ENCODE peak calls at places on chromosomes 5 and 9, in ten cellular contexts. One of them, this sample, is unnamed.

GRCh38 chr5:73596705-73597328 is 29.2 kb upstream of the ARHGEF28 start:
- DNase-seq in stimulated activated naive CD8-positive, alpha-beta T cell treated with anti-CD3 and anti-CD28 coated beads, Interleukin-15, amount 100 ng/mL, for 72 hours: no peak
- DNase-seq in brain microvascular endothelial cell: peak
- DNase-seq in mesenteric fat pad: no peak
- DNase-seq in psoas muscle: no peak
- DNase-seq in GM10248: no peak
- DNase-seq in OCI-M1: peak
- DNase-seq in non-pigmented ciliary epithelial cell: no peak
- DNase-seq in HFFc6: peak
- DNase-seq in stimulated activated CD4-positive, alpha-beta T cell treated with anti-CD3 and anti-CD28 coated beads, Interleukin-12 subunit alpha, Interleukin-12 subunit beta, amount 100 ng/mL, for 24 hours: no peak
- DNase-seq in this sample: no peak

GRCh38 chr5:15117691-15118090 is 246.1 kb upstream of the ANKH start:
- DNase-seq in stimulated activated naive CD8-positive, alpha-beta T cell treated with anti-CD3 and anti-CD28 coated beads, Interleukin-15, amount 100 ng/mL, for 72 hours: no peak
- DNase-seq in brain microvascular endothelial cell: no peak
- DNase-seq in mesenteric fat pad: no peak
- DNase-seq in psoas muscle: no peak
- DNase-seq in GM10248: no peak
- DNase-seq in OCI-M1: no peak
- DNase-seq in non-pigmented ciliary epithelial cell: no peak
- DNase-seq in HFFc6: no peak
- DNase-seq in stimulated activated CD4-positive, alpha-beta T cell treated with anti-CD3 and anti-CD28 coated beads, Interleukin-12 subunit alpha, Interleukin-12 subunit beta, amount 100 ng/mL, for 24 hours: no peak
- DNase-seq in this sample: no peak

GRCh38 chr9:84670106-84670800 is 724 bp downstream of the NTRK2 start:
- DNase-seq in stimulated activated naive CD8-positive, alpha-beta T cell treated with anti-CD3 and anti-CD28 coated beads, Interleukin-15, amount 100 ng/mL, for 72 hours: no peak
- DNase-seq in brain microvascular endothelial cell: no peak
- DNase-seq in mesenteric fat pad: no peak
- DNase-seq in psoas muscle: no peak
- DNase-seq in GM10248: peak
- DNase-seq in OCI-M1: no peak
- DNase-seq in non-pigmented ciliary epithelial cell: no peak
- DNase-seq in HFFc6: no peak
- DNase-seq in stimulated activated CD4-positive, alpha-beta T cell treated with anti-CD3 and anti-CD28 coated beads, Interleukin-12 subunit alpha, Interleukin-12 subunit beta, amount 100 ng/mL, for 24 hours: no peak
- DNase-seq in this sample: no peak

GRCh38 chr9:38388283-38389223 is 3.9 kb upstream of the ALDH1B1 start:
- DNase-seq in stimulated activated naive CD8-positive, alpha-beta T cell treated with anti-CD3 and anti-CD28 coated beads, Interleukin-15, amount 100 ng/mL, for 72 hours: no peak
- DNase-seq in brain microvascular endothelial cell: no peak
- DNase-seq in mesenteric fat pad: peak
- DNase-seq in psoas muscle: peak
- DNase-seq in GM10248: no peak
- DNase-seq in OCI-M1: no peak
- DNase-seq in non-pigmented ciliary epithelial cell: no peak
- DNase-seq in HFFc6: no peak
- DNase-seq in stimulated activated CD4-positive, alpha-beta T cell treated with anti-CD3 and anti-CD28 coated beads, Interleukin-12 subunit alpha, Interleukin-12 subunit beta, amount 100 ng/mL, for 24 hours: no peak
- DNase-seq in this sample: no peak

GRCh38 chr5:150670275-150670960 is 9.4 kb downstream of the MYOZ3 start:
- DNase-seq in stimulated activated naive CD8-positive, alpha-beta T cell treated with anti-CD3 and anti-CD28 coated beads, Interleukin-15, amount 100 ng/mL, for 72 hours: no peak
- DNase-seq in brain microvascular endothelial cell: no peak
- DNase-seq in mesenteric fat pad: no peak
- DNase-seq in psoas muscle: no peak
- DNase-seq in GM10248: no peak
- DNase-seq in OCI-M1: no peak
- DNase-seq in non-pigmented ciliary epithelial cell: no peak
- DNase-seq in HFFc6: no peak
- DNase-seq in stimulated activated CD4-positive, alpha-beta T cell treated with anti-CD3 and anti-CD28 coated beads, Interleukin-12 subunit alpha, Interleukin-12 subunit beta, amount 100 ng/mL, for 24 hours: no peak
- DNase-seq in this sample: no peak

GRCh38 chr5:173327948-173328895 is at the start of gene STC2:
- DNase-seq in stimulated activated naive CD8-positive, alpha-beta T cell treated with anti-CD3 and anti-CD28 coated beads, Interleukin-15, amount 100 ng/mL, for 72 hours: peak
- DNase-seq in brain microvascular endothelial cell: peak
- DNase-seq in mesenteric fat pad: no peak
- DNase-seq in psoas muscle: peak
- DNase-seq in GM10248: peak
- DNase-seq in OCI-M1: peak
- DNase-seq in non-pigmented ciliary epithelial cell: no peak
- DNase-seq in HFFc6: peak
- DNase-seq in stimulated activated CD4-positive, alpha-beta T cell treated with anti-CD3 and anti-CD28 coated beads, Interleukin-12 subunit alpha, Interleukin-12 subunit beta, amount 100 ng/mL, for 24 hours: no peak
- DNase-seq in this sample: peak

GRCh38 chr9:109903515-109904138 is 123.6 kb downstream of the PALM2AKAP2 start:
- DNase-seq in stimulated activated naive CD8-positive, alpha-beta T cell treated with anti-CD3 and anti-CD28 coated beads, Interleukin-15, amount 100 ng/mL, for 72 hours: peak
- DNase-seq in brain microvascular endothelial cell: peak
- DNase-seq in mesenteric fat pad: no peak
- DNase-seq in psoas muscle: peak
- DNase-seq in GM10248: peak
- DNase-seq in OCI-M1: peak
- DNase-seq in non-pigmented ciliary epithelial cell: no peak
- DNase-seq in HFFc6: peak
- DNase-seq in stimulated activated CD4-positive, alpha-beta T cell treated with anti-CD3 and anti-CD28 coated beads, Interleukin-12 subunit alpha, Interleukin-12 subunit beta, amount 100 ng/mL, for 24 hours: peak
- DNase-seq in this sample: peak

GRCh38 chr9:136960212-136960937 is 8.3 kb downstream of the LCN12 start:
- DNase-seq in stimulated activated naive CD8-positive, alpha-beta T cell treated with anti-CD3 and anti-CD28 coated beads, Interleukin-15, amount 100 ng/mL, for 72 hours: no peak
- DNase-seq in brain microvascular endothelial cell: no peak
- DNase-seq in mesenteric fat pad: no peak
- DNase-seq in psoas muscle: no peak
- DNase-seq in GM10248: no peak
- DNase-seq in OCI-M1: no peak
- DNase-seq in non-pigmented ciliary epithelial cell: no peak
- DNase-seq in HFFc6: no peak
- DNase-seq in stimulated activated CD4-positive, alpha-beta T cell treated with anti-CD3 and anti-CD28 coated beads, Interleukin-12 subunit alpha, Interleukin-12 subunit beta, amount 100 ng/mL, for 24 hours: no peak
- DNase-seq in this sample: no peak

GRCh38 chr5:143161893-143162520 is 241.5 kb downstream of the NR3C1 start:
- DNase-seq in stimulated activated naive CD8-positive, alpha-beta T cell treated with anti-CD3 and anti-CD28 coated beads, Interleukin-15, amount 100 ng/mL, for 72 hours: no peak
- DNase-seq in brain microvascular endothelial cell: peak
- DNase-seq in mesenteric fat pad: no peak
- DNase-seq in psoas muscle: peak
- DNase-seq in GM10248: no peak
- DNase-seq in OCI-M1: peak
- DNase-seq in non-pigmented ciliary epithelial cell: no peak
- DNase-seq in HFFc6: peak
- DNase-seq in stimulated activated CD4-positive, alpha-beta T cell treated with anti-CD3 and anti-CD28 coated beads, Interleukin-12 subunit alpha, Interleukin-12 subunit beta, amount 100 ng/mL, for 24 hours: no peak
- DNase-seq in this sample: no peak

GRCh38 chr9:3181049-3181953 is 337.4 kb upstream of the PUM3 start:
- DNase-seq in stimulated activated naive CD8-positive, alpha-beta T cell treated with anti-CD3 and anti-CD28 coated beads, Interleukin-15, amount 100 ng/mL, for 72 hours: peak
- DNase-seq in brain microvascular endothelial cell: no peak
- DNase-seq in mesenteric fat pad: no peak
- DNase-seq in psoas muscle: peak
- DNase-seq in GM10248: peak
- DNase-seq in OCI-M1: no peak
- DNase-seq in non-pigmented ciliary epithelial cell: no peak
- DNase-seq in HFFc6: no peak
- DNase-seq in stimulated activated CD4-positive, alpha-beta T cell treated with anti-CD3 and anti-CD28 coated beads, Interleukin-12 subunit alpha, Interleukin-12 subunit beta, amount 100 ng/mL, for 24 hours: peak
- DNase-seq in this sample: no peak

GRCh38 chr5:9869616-9870288 is 239.6 kb upstream of the TAS2R1 start:
- DNase-seq in stimulated activated naive CD8-positive, alpha-beta T cell treated with anti-CD3 and anti-CD28 coated beads, Interleukin-15, amount 100 ng/mL, for 72 hours: no peak
- DNase-seq in brain microvascular endothelial cell: peak
- DNase-seq in mesenteric fat pad: no peak
- DNase-seq in psoas muscle: no peak
- DNase-seq in GM10248: no peak
- DNase-seq in OCI-M1: no peak
- DNase-seq in non-pigmented ciliary epithelial cell: peak
- DNase-seq in HFFc6: peak
- DNase-seq in stimulated activated CD4-positive, alpha-beta T cell treated with anti-CD3 and anti-CD28 coated beads, Interleukin-12 subunit alpha, Interleukin-12 subunit beta, amount 100 ng/mL, for 24 hours: no peak
- DNase-seq in this sample: no peak

GRCh38 chr5:14739961-14740360 is 75.4 kb downstream of the OTULIN start:
- DNase-seq in stimulated activated naive CD8-positive, alpha-beta T cell treated with anti-CD3 and anti-CD28 coated beads, Interleukin-15, amount 100 ng/mL, for 72 hours: no peak
- DNase-seq in brain microvascular endothelial cell: no peak
- DNase-seq in mesenteric fat pad: no peak
- DNase-seq in psoas muscle: no peak
- DNase-seq in GM10248: no peak
- DNase-seq in OCI-M1: no peak
- DNase-seq in non-pigmented ciliary epithelial cell: no peak
- DNase-seq in HFFc6: no peak
- DNase-seq in stimulated activated CD4-positive, alpha-beta T cell treated with anti-CD3 and anti-CD28 coated beads, Interleukin-12 subunit alpha, Interleukin-12 subunit beta, amount 100 ng/mL, for 24 hours: no peak
- DNase-seq in this sample: no peak

GRCh38 chr5:20654746-20655145 is 666.7 kb upstream of the CDH18 start:
- DNase-seq in stimulated activated naive CD8-positive, alpha-beta T cell treated with anti-CD3 and anti-CD28 coated beads, Interleukin-15, amount 100 ng/mL, for 72 hours: no peak
- DNase-seq in brain microvascular endothelial cell: no peak
- DNase-seq in mesenteric fat pad: no peak
- DNase-seq in psoas muscle: no peak
- DNase-seq in GM10248: no peak
- DNase-seq in OCI-M1: no peak
- DNase-seq in non-pigmented ciliary epithelial cell: no peak
- DNase-seq in HFFc6: no peak
- DNase-seq in stimulated activated CD4-positive, alpha-beta T cell treated with anti-CD3 and anti-CD28 coated beads, Interleukin-12 subunit alpha, Interleukin-12 subunit beta, amount 100 ng/mL, for 24 hours: no peak
- DNase-seq in this sample: no peak

This sample was measured in T1000.